ENCODE peak calls at places on chromosomes 1 and 21, in seven cellular contexts. One of them, this sample, is unnamed.

GRCh38 chr21:17003763-17004373 is 509.0 kb upstream of the CXADR start:
- DNase-seq in GM12878: no peak
- DNase-seq in K562: no peak
- DNase-seq in HepG2: no peak
- DNase-seq in IMR-90: peak
- DNase-seq in A549: no peak
- DNase-seq in H1: no peak
- DNase-seq in this sample: no peak

GRCh38 chr1:110864260-110864659 is 8.7 kb upstream of the CD53 start:
- DNase-seq in GM12878: no peak
- DNase-seq in K562: no peak
- DNase-seq in HepG2: no peak
- DNase-seq in A549: no peak
- DNase-seq in IMR-90: no peak
- DNase-seq in H1: no peak
- DNase-seq in this sample: no peak

GRCh38 chr1:209689484-209689883 is 14.3 kb downstream of the G0S2 start:
- DNase-seq in A549: peak
- DNase-seq in IMR-90: no peak
- DNase-seq in H1: no peak
- DNase-seq in K562: peak
- DNase-seq in GM12878: no peak
- DNase-seq in HepG2: no peak
- DNase-seq in this sample: no peak

GRCh38 chr1:67534627-67535065 is 104.4 kb upstream of the SERBP1 start:
- DNase-seq in HepG2: peak
- DNase-seq in H1: no peak
- DNase-seq in GM12878: no peak
- DNase-seq in A549: no peak
- DNase-seq in IMR-90: peak
- DNase-seq in K562: peak
- DNase-seq in this sample: no peak

GRCh38 chr1:55724551-55725325 is 509.6 kb upstream of the USP24 start:
- DNase-seq in A549: peak
- DNase-seq in K562: no peak
- DNase-seq in IMR-90: peak
- DNase-seq in H1: no peak
- DNase-seq in HepG2: no peak
- DNase-seq in GM12878: no peak
- DNase-seq in this sample: no peak

GRCh38 chr1:86703696-86704455 is 500 bp upstream of the SH3GLB1 start:
- DNase-seq in HepG2: peak
- DNase-seq in GM12878: peak
- DNase-seq in K562: peak
- DNase-seq in H1: no peak
- DNase-seq in A549: no peak
- DNase-seq in IMR-90: no peak
- DNase-seq in this sample: no peak

GRCh38 chr1:150484861-150485260 is 2.4 kb upstream of the TARS2 start:
- DNase-seq in A549: peak
- DNase-seq in HepG2: peak
- DNase-seq in IMR-90: peak
- DNase-seq in H1: no peak
- DNase-seq in GM12878: no peak
- DNase-seq in K562: peak
- DNase-seq in this sample: no peak

GRCh38 chr1:33660244-33660643 is 187.8 kb downstream of the ZSCAN20 start:
- DNase-seq in GM12878: no peak
- DNase-seq in K562: no peak
- DNase-seq in A549: no peak
- DNase-seq in H1: no peak
- DNase-seq in IMR-90: no peak
- DNase-seq in HepG2: no peak
- DNase-seq in this sample: no peak

GRCh38 chr1:84849312-84849711 is 43.7 kb downstream of the LPAR3 start:
- DNase-seq in A549: no peak
- DNase-seq in HepG2: no peak
- DNase-seq in GM12878: no peak
- DNase-seq in H1: no peak
- DNase-seq in K562: no peak
- DNase-seq in IMR-90: no peak
- DNase-seq in this sample: no peak

GRCh38 chr1:221234821-221235220 is 355.6 kb downstream of the HLX start:
- DNase-seq in K562: no peak
- DNase-seq in HepG2: no peak
- DNase-seq in GM12878: no peak
- DNase-seq in H1: no peak
- DNase-seq in IMR-90: peak
- DNase-seq in A549: no peak
- DNase-seq in this sample: no peak

GRCh38 chr1:19081218-19081893 is 124.9 kb upstream of the IFFO2 start:
- DNase-seq in IMR-90: peak
- DNase-seq in A549: peak
- DNase-seq in H1: no peak
- DNase-seq in HepG2: no peak
- DNase-seq in K562: peak
- DNase-seq in GM12878: no peak
- DNase-seq in this sample: no peak

GRCh38 chr21:44299458-44300261 is at the start of gene PFKL:
- DNase-seq in IMR-90: peak
- DNase-seq in A549: peak
- DNase-seq in K562: peak
- DNase-seq in H1: peak
- DNase-seq in GM12878: peak
- DNase-seq in HepG2: peak
- DNase-seq in this sample: peak

GRCh38 chr1:224203243-224204016 is 20.4 kb downstream of the DEGS1 start:
- DNase-seq in GM12878: peak
- DNase-seq in K562: no peak
- DNase-seq in H1: peak
- DNase-seq in IMR-90: peak
- DNase-seq in A549: no peak
- DNase-seq in HepG2: no peak
- DNase-seq in this sample: peak

GRCh38 chr1:67367370-67368345 is 60.0 kb downstream of the IL12RB2 start:
- DNase-seq in K562: peak
- DNase-seq in HepG2: peak
- DNase-seq in A549: peak
- DNase-seq in IMR-90: peak
- DNase-seq in H1: no peak
- DNase-seq in GM12878: no peak
- DNase-seq in this sample: peak

GRCh38 chr1:166080965-166081870 is 85.6 kb downstream of the FAM78B start:
- DNase-seq in A549: no peak
- DNase-seq in HepG2: no peak
- DNase-seq in GM12878: no peak
- DNase-seq in H1: peak
- DNase-seq in K562: no peak
- DNase-seq in IMR-90: no peak
- DNase-seq in this sample: no peak

GRCh38 chr1:34994878-34995277 is 9.7 kb upstream of the TMEM35B start:
- DNase-seq in GM12878: no peak
- DNase-seq in HepG2: no peak
- DNase-seq in K562: no peak
- DNase-seq in IMR-90: no peak
- DNase-seq in A549: no peak
- DNase-seq in H1: no peak
- DNase-seq in this sample: no peak

GRCh38 chr1:224114787-224115175 is 870 bp downstream of the FBXO28 start:
- DNase-seq in IMR-90: no peak
- DNase-seq in K562: no peak
- DNase-seq in A549: no peak
- DNase-seq in HepG2: no peak
- DNase-seq in GM12878: no peak
- DNase-seq in H1: no peak
- DNase-seq in this sample: peak

GRCh38 chr1:6590046-6590445 is 10.3 kb downstream of the ZBTB48 start:
- DNase-seq in H1: no peak
- DNase-seq in HepG2: no peak
- DNase-seq in IMR-90: no peak
- DNase-seq in K562: no peak
- DNase-seq in A549: no peak
- DNase-seq in GM12878: no peak
- DNase-seq in this sample: no peak

GRCh38 chr1:171849245-171849898 is 8.1 kb downstream of the DNM3 start:
- DNase-seq in HepG2: no peak
- DNase-seq in K562: no peak
- DNase-seq in A549: no peak
- DNase-seq in IMR-90: no peak
- DNase-seq in GM12878: no peak
- DNase-seq in H1: no peak
- DNase-seq in this sample: no peak

DNA sequence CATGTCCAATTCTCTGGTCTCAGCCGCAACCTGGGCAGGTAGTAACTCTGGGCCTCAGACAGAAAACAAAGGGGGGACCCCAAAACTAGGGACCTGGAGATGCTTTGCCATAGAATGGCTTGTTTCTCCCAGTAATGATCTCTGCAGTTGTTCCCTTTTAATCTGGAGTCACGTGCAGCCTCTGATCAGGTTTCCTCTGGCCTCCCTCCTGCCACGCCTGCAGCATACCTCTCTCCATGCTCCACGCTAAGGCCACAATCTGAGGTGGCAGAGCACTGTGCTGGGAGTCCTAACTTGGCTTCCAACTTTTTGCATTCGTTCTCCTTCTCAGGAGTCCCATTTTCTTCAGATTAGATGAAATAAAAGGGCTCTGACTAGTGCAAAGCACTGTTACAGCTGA is 1.9 kb downstream of the PABPC4 start:
- DNase-seq in A549: no peak
- DNase-seq in HepG2: peak
- DNase-seq in IMR-90: peak
- DNase-seq in H1: no peak
- DNase-seq in K562: peak
- DNase-seq in GM12878: no peak
- DNase-seq in this sample: no peak
- TF ChIP-seq RFX5 in A549: no peak
- TF ChIP-seq RFX5 in HepG2: no peak
- TF ChIP-seq RFX5 in IMR-90: no peak
- TF ChIP-seq RFX5 in H1: no peak
- TF ChIP-seq RFX5 in K562: no peak
- TF ChIP-seq RFX5 in GM12878: no peak
- TF ChIP-seq RFX5 in this sample: no peak

DNA sequence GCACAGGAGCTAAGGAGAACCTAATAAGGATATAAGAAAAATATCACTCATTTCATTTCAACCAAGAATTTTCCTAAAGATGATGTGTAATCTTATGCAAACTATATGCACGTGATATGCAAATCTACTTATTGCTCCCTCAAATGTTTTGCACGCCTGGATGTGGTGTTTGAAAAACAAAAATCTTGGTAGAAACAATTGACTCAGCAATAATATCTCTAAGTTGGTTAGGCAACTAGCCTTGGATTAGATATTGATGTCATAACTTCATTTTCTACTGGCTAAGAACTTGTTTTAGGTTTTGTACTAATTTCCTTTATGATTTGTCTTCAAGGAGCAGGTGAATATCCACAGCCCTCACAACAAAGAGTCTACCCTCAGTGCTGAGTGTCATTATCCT is 164.6 kb downstream of the TM2D1 start:
- DNase-seq in GM12878: no peak
- DNase-seq in HepG2: no peak
- DNase-seq in K562: no peak
- DNase-seq in A549: no peak
- DNase-seq in IMR-90: no peak
- DNase-seq in H1: no peak
- DNase-seq in this sample: no peak
- TF ChIP-seq RFX5 in GM12878: no peak
- TF ChIP-seq RFX5 in HepG2: no peak
- TF ChIP-seq RFX5 in K562: no peak
- TF ChIP-seq RFX5 in A549: no peak
- TF ChIP-seq RFX5 in IMR-90: no peak
- TF ChIP-seq RFX5 in H1: no peak
- TF ChIP-seq RFX5 in this sample: no peak

GRCh38 chr1:234040446-234041317 is 136.2 kb downstream of the SLC35F3 start:
- DNase-seq in K562: no peak
- DNase-seq in GM12878: no peak
- DNase-seq in HepG2: no peak
- DNase-seq in H1: no peak
- DNase-seq in A549: no peak
- DNase-seq in IMR-90: no peak
- DNase-seq in this sample: no peak
- TF ChIP-seq RFX5 in K562: no peak
- TF ChIP-seq RFX5 in GM12878: no peak
- TF ChIP-seq RFX5 in HepG2: no peak
- TF ChIP-seq RFX5 in H1: no peak
- TF ChIP-seq RFX5 in A549: no peak
- TF ChIP-seq RFX5 in IMR-90: no peak
- TF ChIP-seq RFX5 in this sample: no peak

GRCh38 chr1:46183119-46183842 is 7.0 kb upstream of the P3R3URF start:
- DNase-seq in H1: no peak
- DNase-seq in GM12878: no peak
- DNase-seq in K562: no peak
- DNase-seq in A549: peak
- DNase-seq in HepG2: peak
- DNase-seq in IMR-90: peak
- DNase-seq in this sample: no peak
- TF ChIP-seq RFX5 in H1: no peak
- TF ChIP-seq RFX5 in GM12878: no peak
- TF ChIP-seq RFX5 in K562: no peak
- TF ChIP-seq RFX5 in A549: no peak
- TF ChIP-seq RFX5 in HepG2: no peak
- TF ChIP-seq RFX5 in IMR-90: no peak
- TF ChIP-seq RFX5 in this sample: no peak

GRCh38 chr1:15067148-15067547 is 86.4 kb upstream of the TMEM51 start:
- DNase-seq in IMR-90: no peak
- DNase-seq in GM12878: no peak
- DNase-seq in H1: no peak
- DNase-seq in HepG2: no peak
- DNase-seq in K562: no peak
- DNase-seq in A549: no peak
- DNase-seq in this sample: no peak

GRCh38 chr1:15064217-15064929 is 89.2 kb upstream of the TMEM51 start:
- DNase-seq in A549: no peak
- DNase-seq in H1: no peak
- DNase-seq in HepG2: no peak
- DNase-seq in K562: no peak
- DNase-seq in IMR-90: no peak
- DNase-seq in GM12878: no peak
- DNase-seq in this sample: no peak

GRCh38 chr1:15065291-15065690 is 88.3 kb upstream of the TMEM51 start:
- DNase-seq in A549: no peak
- DNase-seq in GM12878: no peak
- DNase-seq in IMR-90: no peak
- DNase-seq in H1: no peak
- DNase-seq in HepG2: no peak
- DNase-seq in K562: no peak
- DNase-seq in this sample: no peak

GRCh38 chr1:15065736-15066135 is 87.8 kb upstream of the TMEM51 start:
- DNase-seq in H1: no peak
- DNase-seq in GM12878: no peak
- DNase-seq in K562: no peak
- DNase-seq in A549: no peak
- DNase-seq in HepG2: no peak
- DNase-seq in IMR-90: no peak
- DNase-seq in this sample: no peak

GRCh38 chr1:15066191-15066590 is 87.4 kb upstream of the TMEM51 start:
- DNase-seq in H1: no peak
- DNase-seq in K562: no peak
- DNase-seq in HepG2: no peak
- DNase-seq in A549: no peak
- DNase-seq in GM12878: no peak
- DNase-seq in IMR-90: no peak
- DNase-seq in this sample: no peak
- TF ChIP-seq RFX5 in H1: no peak
- TF ChIP-seq RFX5 in K562: no peak
- TF ChIP-seq RFX5 in HepG2: no peak
- TF ChIP-seq RFX5 in A549: no peak
- TF ChIP-seq RFX5 in GM12878: no peak
- TF ChIP-seq RFX5 in IMR-90: no peak
- TF ChIP-seq RFX5 in this sample: no peak